ENCODE peak calls at places on chromosomes 4 and X, in ten cellular contexts. T, N, P, C, K, W, U, Z, H and J are unnamed samples.

GRCh38 chrX:74534569-74535038 is 79.8 kb downstream of the RLIM start:
- DNase-seq in P (peak), C (no peak), Z (no peak), K (no peak), H (no peak), N (no peak), U (no peak), T (peak), W (no peak), J (no peak)

GRCh38 chrX:46737462-46737861 is 21.5 kb downstream of the SLC9A7 start:
- DNase-seq in U (no peak), W (no peak), P (no peak), K (no peak), C (no peak), T (no peak), H (no peak), Z (no peak), N (no peak), J (no peak)

GRCh38 chr4:45693746-45694145 is 430.1 kb downstream of the GABRG1 start:
- DNase-seq in H (no peak), U (no peak), N (no peak), C (no peak), K (no peak), T (no peak), W (peak), P (no peak), Z (peak), J (no peak)

GRCh38 chrX:149283853-149284252 is 221.3 kb downstream of the IDS start:
- DNase-seq in N (no peak), H (no peak), Z (no peak), W (no peak), K (no peak), C (no peak), U (no peak), T (no peak), P (no peak), J (no peak)

GRCh38 chr4:7389719-7390118 is 45.0 kb downstream of the PSAPL1 start:
- DNase-seq in W (no peak), Z (no peak), P (no peak), T (no peak), H (no peak), C (no peak), U (no peak), N (no peak), K (no peak), J (no peak)

GRCh38 chr4:47442980-47443379 is 20.5 kb downstream of the COMMD8 start:
- DNase-seq in P (no peak), N (no peak), H (no peak), T (no peak), W (no peak), Z (no peak), K (no peak), U (no peak), C (no peak), J (no peak)

GRCh38 chrX:124223524-124223923 is 108.9 kb upstream of the TEX13D start:
- DNase-seq in U (no peak), N (no peak), W (no peak), H (no peak), C (no peak), K (no peak), P (no peak), Z (no peak), T (no peak), J (no peak)

GRCh38 chr4:98627477-98627876 is 30.9 kb downstream of the TSPAN5 start:
- DNase-seq in T (no peak), K (no peak), Z (no peak), W (no peak), C (no peak), U (no peak), H (no peak), P (peak), N (no peak), J (no peak)

GRCh38 chr4:94452476-94453300 is 946 bp downstream of the PDLIM5 start:
- DNase-seq in Z (peak), T (peak), P (peak), K (peak), N (peak), U (peak), C (peak), H (peak), W (peak), J (no peak)

GRCh38 chr4:183987987-183988392 is 82.9 kb downstream of the STOX2 start:
- DNase-seq in C (peak), U (peak), K (peak), Z (peak), T (no peak), P (peak), W (peak), N (peak), H (no peak), J (no peak)

GRCh38 chrX:39904816-39905474 is 192.8 kb downstream of the BCOR start:
- DNase-seq in C (no peak), U (no peak), P (no peak), W (no peak), H (no peak), T (no peak), N (no peak), K (no peak), Z (no peak), J (no peak)

GRCh38 chr4:113553082-113553481 is 208.5 kb downstream of the CAMK2D start:
- DNase-seq in T (no peak), P (no peak), C (no peak), Z (no peak), N (no peak), K (no peak), H (no peak), W (no peak), U (no peak), J (no peak)

GRCh38 chr4:39029752-39030694 is 2.2 kb downstream of the TMEM156 start:
- DNase-seq in U (no peak), Z (no peak), W (no peak), C (no peak), H (no peak), N (no peak), K (no peak), P (no peak), T (peak), J (no peak)

GRCh38 chrX:132094169-132094568 is 33.7 kb downstream of the FRMD7 start:
- DNase-seq in P (peak), K (no peak), H (no peak), U (no peak), Z (no peak), T (no peak), N (no peak), C (no peak), W (no peak), J (no peak)

GRCh38 chrX:70262952-70263567 is 3.1 kb upstream of the P2RY4 start:
- DNase-seq in T (peak), U (peak), W (peak), H (no peak), P (peak), C (no peak), K (peak), N (no peak), Z (peak), J (no peak)

GRCh38 chr4:182818926-182819730 is 98.1 kb downstream of the DCTD start:
- DNase-seq in W (no peak), Z (no peak), T (no peak), N (no peak), C (no peak), U (no peak), K (no peak), P (no peak), H (no peak), J (no peak)

GRCh38 chr4:2800691-2801596 is 8.1 kb downstream of the SH3BP2 start:
- DNase-seq in T (peak), C (peak), Z (peak), K (peak), N (peak), U (peak), H (peak), W (peak), P (peak), J (peak)

GRCh38 chr4:33160126-33160525 is 2440.0 kb downstream of the PCDH7 start:
- DNase-seq in H (no peak), W (no peak), Z (no peak), K (no peak), T (no peak), P (no peak), N (peak), U (no peak), C (no peak), J (no peak)
- TF ChIP-seq CTCF in H (peak), W (no peak), Z (no peak), K (no peak), T (no peak), P (peak), N (no peak), U (peak), C (peak), J (no peak)

GRCh38 chr4:108743021-108743420 is 19.8 kb downstream of the ETNPPL start:
- DNase-seq in W (no peak), H (no peak), U (no peak), C (no peak), T (no peak), N (no peak), Z (no peak), K (no peak), P (no peak), J (no peak)
- TF ChIP-seq CTCF in W (no peak), H (peak), U (no peak), C (no peak), T (no peak), N (no peak), Z (no peak), K (no peak), P (no peak), J (no peak)

DNA sequence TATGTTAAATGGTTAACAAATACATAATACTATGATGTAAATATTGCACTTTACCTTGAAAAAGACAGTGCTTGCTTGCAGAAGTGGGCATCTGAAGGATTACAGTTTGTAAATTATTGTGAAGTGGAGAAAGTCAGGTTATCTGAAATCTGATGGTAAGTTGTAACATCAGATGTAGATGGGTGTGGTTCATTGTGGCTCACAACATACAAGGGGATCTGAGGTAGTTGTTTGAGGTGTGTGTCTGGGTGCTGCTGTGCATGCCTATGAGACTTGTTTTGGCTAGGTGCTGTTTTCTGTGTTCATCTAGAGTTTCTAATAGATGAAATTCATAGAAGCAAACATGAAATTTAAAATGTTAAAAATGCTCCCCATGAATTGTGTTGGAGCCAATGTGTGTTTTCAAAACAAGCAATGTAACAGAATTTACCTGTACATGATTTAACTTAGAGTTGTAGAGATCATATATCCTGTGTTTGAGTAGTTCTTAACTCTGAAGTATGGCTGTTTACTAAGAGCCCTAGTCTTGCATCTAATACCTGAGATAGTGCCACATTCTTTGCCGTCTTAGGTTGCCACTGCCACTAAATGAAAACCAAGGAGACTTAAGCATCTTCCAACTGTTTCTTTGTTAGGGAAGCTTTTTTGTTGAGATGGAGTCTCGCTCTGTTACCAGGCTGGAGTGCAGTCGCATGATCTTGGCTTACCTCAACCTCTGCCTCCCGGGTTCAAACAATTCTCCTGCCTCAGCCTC is 11.9 kb upstream of the NDUFC1 start:
- DNase-seq in Z (no peak), T (no peak), U (no peak), H (no peak), C (no peak), K (no peak), W (no peak), N (no peak), P (no peak), J (no peak)
- TF ChIP-seq CTCF in Z (no peak), T (no peak), U (no peak), H (no peak), C (no peak), K (no peak), W (no peak), N (no peak), P (no peak), J (no peak)

GRCh38 chrX:120140293-120140981 is 18.0 kb upstream of the RHOXF2 start:
- DNase-seq in N (no peak), C (no peak), P (no peak), W (no peak), K (no peak), U (no peak), Z (no peak), H (no peak), T (no peak), J (no peak)

GRCh38 chrX:120136128-120136527 is 20.4 kb upstream of the RHOXF1 start:
- DNase-seq in U (no peak), W (no peak), N (no peak), T (no peak), P (no peak), K (no peak), H (no peak), Z (no peak), C (no peak), J (no peak)

DNA sequence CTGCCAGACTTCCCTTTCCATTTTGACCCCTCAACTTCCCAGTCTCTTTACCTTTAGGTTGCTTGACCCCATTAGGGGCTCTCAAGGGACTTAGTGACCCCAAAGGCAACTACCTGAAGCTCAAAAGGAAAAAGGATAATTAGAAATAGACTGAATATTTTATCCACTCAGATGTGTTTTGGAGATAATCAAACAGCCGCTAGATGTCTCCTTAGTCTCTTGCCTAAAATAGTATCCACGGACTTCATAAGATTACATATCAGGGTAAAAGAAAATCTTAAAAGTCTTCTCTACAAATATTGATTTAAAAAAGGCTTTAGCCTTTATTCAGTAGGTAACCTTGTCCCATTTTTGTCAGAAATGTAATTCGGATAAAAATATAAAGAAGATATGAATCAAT is 21.0 kb upstream of the RHOXF2 start:
- DNase-seq in C (no peak), T (no peak), K (no peak), P (no peak), H (no peak), N (no peak), W (no peak), Z (no peak), U (no peak), J (no peak)
- TF ChIP-seq CTCF in C (no peak), T (no peak), K (no peak), P (no peak), H (no peak), N (no peak), W (no peak), Z (no peak), U (no peak), J (no peak)